ENCODE peak calls at places on chromosomes 12 and 14, in seven cellular contexts. One of them, this sample, is unnamed.

GRCh38 chr12:102957339-102958050 is at the start of gene ASCL1:
- DNase-seq in K562: no peak
- DNase-seq in HepG2: no peak
- DNase-seq in SK-N-SH: peak
- DNase-seq in GM12878: no peak
- DNase-seq in GM12891: no peak
- DNase-seq in H1: no peak
- DNase-seq in this sample: no peak

GRCh38 chr12:50188280-50188781 is 21.2 kb upstream of the CERS5 start:
- DNase-seq in H1: no peak
- DNase-seq in HepG2: peak
- DNase-seq in GM12891: no peak
- DNase-seq in K562: no peak
- DNase-seq in SK-N-SH: no peak
- DNase-seq in GM12878: no peak
- DNase-seq in this sample: no peak

GRCh38 chr12:53004582-53004981 is 1.7 kb upstream of the EIF4B start:
- DNase-seq in K562: no peak
- DNase-seq in H1: no peak
- DNase-seq in GM12878: no peak
- DNase-seq in SK-N-SH: no peak
- DNase-seq in HepG2: no peak
- DNase-seq in GM12891: no peak
- DNase-seq in this sample: no peak

GRCh38 chr12:62983594-62983993 is 48.6 kb upstream of the PPM1H start:
- DNase-seq in HepG2: peak
- DNase-seq in SK-N-SH: no peak
- DNase-seq in K562: no peak
- DNase-seq in GM12891: no peak
- DNase-seq in H1: peak
- DNase-seq in GM12878: no peak
- DNase-seq in this sample: no peak

GRCh38 chr12:6461401-6462233 is 8.9 kb downstream of the VAMP1 start:
- DNase-seq in GM12878: peak
- DNase-seq in HepG2: no peak
- DNase-seq in SK-N-SH: no peak
- DNase-seq in GM12891: peak
- DNase-seq in H1: no peak
- DNase-seq in K562: no peak
- DNase-seq in this sample: peak

GRCh38 chr12:48712209-48712608 is 4.3 kb downstream of the CCNT1 start:
- DNase-seq in H1: no peak
- DNase-seq in K562: no peak
- DNase-seq in GM12891: no peak
- DNase-seq in SK-N-SH: no peak
- DNase-seq in HepG2: no peak
- DNase-seq in GM12878: no peak
- DNase-seq in this sample: no peak

GRCh38 chr12:118164798-118165486 is 29.0 kb downstream of the PEBP1 start:
- DNase-seq in GM12878: no peak
- DNase-seq in K562: peak
- DNase-seq in GM12891: no peak
- DNase-seq in HepG2: peak
- DNase-seq in SK-N-SH: peak
- DNase-seq in H1: no peak
- DNase-seq in this sample: no peak

GRCh38 chr12:88206636-88207035 is 64.5 kb downstream of the TMTC3 start:
- DNase-seq in H1: no peak
- DNase-seq in K562: no peak
- DNase-seq in GM12878: no peak
- DNase-seq in GM12891: no peak
- DNase-seq in SK-N-SH: no peak
- DNase-seq in HepG2: no peak
- DNase-seq in this sample: no peak

GRCh38 chr12:113766133-113766879 is 199.8 kb downstream of the RBM19 start:
- DNase-seq in GM12878: no peak
- DNase-seq in SK-N-SH: peak
- DNase-seq in H1: no peak
- DNase-seq in HepG2: peak
- DNase-seq in K562: no peak
- DNase-seq in GM12891: no peak
- DNase-seq in this sample: no peak

GRCh38 chr14:64942531-64943111 is at the start of gene GPX2:
- DNase-seq in H1: no peak
- DNase-seq in GM12878: no peak
- DNase-seq in HepG2: peak
- DNase-seq in GM12891: no peak
- DNase-seq in SK-N-SH: no peak
- DNase-seq in K562: no peak
- DNase-seq in this sample: no peak

GRCh38 chr14:78721756-78722455 is 551.7 kb downstream of the NRXN3 start:
- DNase-seq in H1: no peak
- DNase-seq in SK-N-SH: no peak
- DNase-seq in HepG2: no peak
- DNase-seq in K562: no peak
- DNase-seq in GM12878: no peak
- DNase-seq in GM12891: no peak
- DNase-seq in this sample: no peak

DNA sequence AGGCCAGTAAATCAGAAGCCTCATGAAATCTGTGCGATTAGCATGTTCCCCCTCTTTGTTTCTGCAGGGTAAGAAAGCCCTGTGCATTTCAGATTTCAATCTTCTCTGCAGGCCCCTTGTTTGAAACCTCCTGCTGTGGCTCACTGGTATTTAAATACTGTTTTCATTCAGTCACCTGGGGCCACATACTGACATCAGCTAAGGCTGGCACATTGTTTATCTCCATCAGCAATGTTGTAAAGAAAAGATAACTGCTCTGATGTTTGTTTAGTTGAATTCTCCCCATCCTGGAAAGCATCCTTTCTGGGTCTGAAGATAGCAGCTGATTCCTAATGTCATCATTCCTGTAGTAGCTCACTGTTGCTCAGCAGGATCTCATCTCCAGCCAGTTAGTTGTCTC is 554.9 kb downstream of the NRXN3 start:
- DNase-seq in GM12878: no peak
- DNase-seq in H1: no peak
- DNase-seq in HepG2: no peak
- DNase-seq in SK-N-SH: peak
- DNase-seq in GM12891: no peak
- DNase-seq in K562: no peak
- DNase-seq in this sample: no peak
- TF ChIP-seq POLR2AphosphoS5 in GM12878: no peak
- TF ChIP-seq POLR2AphosphoS5 in H1: no peak
- TF ChIP-seq POLR2AphosphoS5 in HepG2: no peak
- TF ChIP-seq POLR2AphosphoS5 in SK-N-SH: no peak
- TF ChIP-seq POLR2AphosphoS5 in GM12891: no peak
- TF ChIP-seq POLR2AphosphoS5 in K562: no peak
- TF ChIP-seq POLR2AphosphoS5 in this sample: no peak

DNA sequence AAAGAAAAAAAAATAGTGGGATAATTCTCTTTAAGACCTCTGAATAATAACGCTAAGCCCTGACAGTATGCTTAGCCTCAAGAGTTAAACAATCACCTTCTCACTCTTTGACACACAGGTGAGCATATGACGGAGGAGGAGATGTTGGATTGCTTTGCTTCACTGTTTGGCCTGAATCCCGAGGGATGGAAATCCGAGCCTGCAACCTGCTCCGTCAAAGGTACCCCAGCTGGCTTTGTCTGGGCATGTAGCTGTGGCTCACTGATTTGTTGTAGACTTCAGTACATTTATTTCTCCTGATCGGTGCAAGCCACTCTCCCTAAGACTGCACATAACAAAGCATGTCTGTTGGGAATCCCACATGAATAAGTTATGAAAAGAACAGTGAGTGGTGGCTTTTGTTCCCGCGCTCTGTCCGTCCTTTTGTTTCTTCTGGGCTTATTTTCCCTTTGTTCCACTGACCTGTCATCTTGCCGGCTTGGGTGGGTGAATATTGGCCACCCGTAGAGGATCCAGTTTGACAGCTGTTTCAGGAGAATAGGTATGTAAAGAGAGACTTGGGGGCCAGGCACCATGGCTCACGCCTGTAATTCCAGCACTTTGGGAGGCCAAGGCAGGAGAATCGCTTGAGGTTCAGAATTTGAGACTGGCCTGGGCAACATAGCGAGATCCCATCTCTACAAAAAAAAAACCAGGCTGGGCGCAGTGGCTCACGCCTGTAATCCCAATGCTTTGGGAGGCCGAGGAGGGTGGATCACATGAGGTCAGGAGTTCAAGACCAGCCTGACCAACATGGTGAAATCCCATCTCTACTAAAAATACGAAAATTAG is 20.1 kb upstream of the BCL7A start:
- DNase-seq in H1: no peak
- DNase-seq in SK-N-SH: no peak
- DNase-seq in K562: no peak
- DNase-seq in GM12891: no peak
- DNase-seq in HepG2: no peak
- DNase-seq in GM12878: no peak
- DNase-seq in this sample: no peak
- TF ChIP-seq TAF1 in H1: no peak
- TF ChIP-seq TAF1 in SK-N-SH: no peak
- TF ChIP-seq TAF1 in K562: no peak
- TF ChIP-seq TAF1 in GM12891: no peak
- TF ChIP-seq TAF1 in HepG2: no peak
- TF ChIP-seq TAF1 in GM12878: no peak
- TF ChIP-seq TAF1 in this sample: no peak

GRCh38 chr12:16606201-16606849 is 363 bp upstream of the LMO3 start:
- DNase-seq in SK-N-SH: peak
- DNase-seq in K562: no peak
- DNase-seq in GM12891: peak
- DNase-seq in GM12878: no peak
- DNase-seq in H1: no peak
- DNase-seq in HepG2: no peak
- DNase-seq in this sample: no peak
- TF ChIP-seq POLR2AphosphoS5 in SK-N-SH: no peak
- TF ChIP-seq POLR2AphosphoS5 in K562: no peak
- TF ChIP-seq POLR2AphosphoS5 in GM12891: no peak
- TF ChIP-seq POLR2AphosphoS5 in GM12878: no peak
- TF ChIP-seq POLR2AphosphoS5 in H1: no peak
- TF ChIP-seq POLR2AphosphoS5 in HepG2: no peak
- TF ChIP-seq POLR2AphosphoS5 in this sample: no peak

GRCh38 chr14:51331651-51332367 is 91.8 kb downstream of the TMX1 start:
- DNase-seq in SK-N-SH: no peak
- DNase-seq in HepG2: no peak
- DNase-seq in GM12891: no peak
- DNase-seq in GM12878: no peak
- DNase-seq in K562: no peak
- DNase-seq in H1: no peak
- DNase-seq in this sample: no peak
- TF ChIP-seq TAF1 in SK-N-SH: no peak
- TF ChIP-seq TAF1 in HepG2: no peak
- TF ChIP-seq TAF1 in GM12891: no peak
- TF ChIP-seq TAF1 in GM12878: no peak
- TF ChIP-seq TAF1 in K562: no peak
- TF ChIP-seq TAF1 in H1: no peak
- TF ChIP-seq TAF1 in this sample: no peak

DNA sequence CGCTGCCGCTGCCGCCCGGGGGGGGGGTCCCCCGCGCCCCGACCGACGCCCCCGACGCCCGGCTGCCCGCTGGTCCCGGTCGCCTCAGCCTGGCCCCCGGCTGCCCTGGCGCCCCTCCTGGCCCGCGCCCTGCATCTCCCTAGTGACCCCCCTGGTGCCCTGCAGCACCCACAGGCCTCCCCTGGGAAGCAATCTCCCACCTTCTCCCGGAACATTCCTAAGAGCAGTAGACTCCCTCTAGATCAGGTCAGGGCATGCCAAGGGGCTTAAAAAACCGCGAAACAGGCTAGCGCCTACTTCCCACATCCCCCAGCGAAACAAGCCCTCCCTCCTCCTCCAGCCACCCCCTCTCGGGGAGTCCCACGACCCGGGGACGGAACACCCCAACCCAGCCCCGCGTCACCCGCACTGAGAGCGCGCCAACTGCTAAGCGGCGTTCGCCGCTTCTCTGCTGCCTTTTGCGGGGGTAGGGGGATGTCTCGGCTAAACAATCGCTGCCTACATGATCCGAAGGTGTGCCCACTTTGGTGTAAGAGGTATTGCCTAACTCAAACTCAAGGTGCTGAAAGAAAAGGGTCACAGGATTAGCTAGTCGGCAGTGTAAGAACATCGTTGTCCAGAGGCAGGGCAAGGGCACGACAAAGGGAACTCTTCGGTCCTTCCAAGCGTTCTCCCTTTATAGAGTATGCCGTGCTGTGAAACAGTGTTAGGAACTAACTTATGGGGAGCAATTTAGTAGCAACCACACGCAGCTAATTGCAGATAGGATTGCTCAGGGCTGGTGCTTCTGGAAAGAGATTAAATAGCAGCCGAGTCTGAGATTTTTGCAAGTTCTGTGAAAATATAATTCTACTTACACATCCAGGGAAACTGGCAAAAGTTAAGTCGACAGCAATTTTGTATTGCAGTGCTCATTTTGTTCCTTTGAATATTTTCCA is 617 bp upstream of the NTN4 start:
- DNase-seq in K562: no peak
- DNase-seq in GM12878: no peak
- DNase-seq in HepG2: no peak
- DNase-seq in SK-N-SH: no peak
- DNase-seq in H1: no peak
- DNase-seq in GM12891: peak
- DNase-seq in this sample: peak
- TF ChIP-seq POLR2AphosphoS5 in K562: no peak
- TF ChIP-seq POLR2AphosphoS5 in GM12878: no peak
- TF ChIP-seq POLR2AphosphoS5 in HepG2: no peak
- TF ChIP-seq POLR2AphosphoS5 in SK-N-SH: no peak
- TF ChIP-seq POLR2AphosphoS5 in H1: no peak
- TF ChIP-seq POLR2AphosphoS5 in GM12891: no peak
- TF ChIP-seq POLR2AphosphoS5 in this sample: no peak

GRCh38 chr14:92866181-92866752 is 56.7 kb upstream of the CHGA start:
- DNase-seq in GM12891: no peak
- DNase-seq in HepG2: no peak
- DNase-seq in H1: no peak
- DNase-seq in GM12878: no peak
- DNase-seq in K562: no peak
- DNase-seq in SK-N-SH: no peak
- DNase-seq in this sample: no peak

GRCh38 chr14:92863281-92863680 is 59.7 kb upstream of the CHGA start:
- DNase-seq in GM12891: no peak
- DNase-seq in SK-N-SH: no peak
- DNase-seq in HepG2: no peak
- DNase-seq in K562: no peak
- DNase-seq in GM12878: no peak
- DNase-seq in H1: no peak
- DNase-seq in this sample: no peak

GRCh38 chr14:92865674-92866073 is 57.3 kb upstream of the CHGA start:
- DNase-seq in HepG2: no peak
- DNase-seq in GM12891: no peak
- DNase-seq in GM12878: no peak
- DNase-seq in H1: no peak
- DNase-seq in SK-N-SH: no peak
- DNase-seq in K562: no peak
- DNase-seq in this sample: no peak

GRCh38 chr14:92861856-92862807 is 60.8 kb upstream of the CHGA start:
- DNase-seq in GM12891: no peak
- DNase-seq in GM12878: no peak
- DNase-seq in H1: no peak
- DNase-seq in K562: no peak
- DNase-seq in HepG2: peak
- DNase-seq in SK-N-SH: no peak
- DNase-seq in this sample: no peak

GRCh38 chr14:92867246-92867925 is 55.6 kb upstream of the CHGA start:
- DNase-seq in H1: no peak
- DNase-seq in K562: no peak
- DNase-seq in SK-N-SH: no peak
- DNase-seq in HepG2: no peak
- DNase-seq in GM12878: no peak
- DNase-seq in GM12891: no peak
- DNase-seq in this sample: no peak
- TF ChIP-seq TAF1 in H1: no peak
- TF ChIP-seq TAF1 in K562: no peak
- TF ChIP-seq TAF1 in SK-N-SH: no peak
- TF ChIP-seq TAF1 in HepG2: no peak
- TF ChIP-seq TAF1 in GM12878: no peak
- TF ChIP-seq TAF1 in GM12891: no peak
- TF ChIP-seq TAF1 in this sample: no peak